ENCODE peak calls at places on chromosomes 4 and X, in eight cellular contexts. K is transverse colon, N is HepG2, R is body of pancreas, C is HCT116, W is uterus, X is A549, A is breast epithelium. Q is an unnamed sample. For H3K4me1, the result is how much of the 10 kb centered on the place peaks cover.

GRCh38 chr4:87257523-87257922 is 37.1 kb upstream of the KLHL8 start:
- DNase-seq in K (no peak), N (no peak), R (no peak), C (no peak), W (no peak), X (no peak), A (no peak), Q (peak)

GRCh38 chrX:54063361-54063760 is 19.1 kb upstream of the PHF8 start:
- DNase-seq in K (no peak), N (no peak), R (no peak), C (no peak), W (no peak), X (no peak), A (no peak), Q (no peak)

GRCh38 chrX:131633285-131633917 is 89.5 kb downstream of the OR13H1 start:
- DNase-seq in K (peak), N (peak), R (peak), C (peak), W (peak), X (peak), A (peak), Q (peak)

GRCh38 chrX:11531226-11531625 is 134.5 kb downstream of the ARHGAP6 start:
- DNase-seq in K (no peak), N (no peak), R (no peak), C (no peak), W (no peak), X (peak), A (no peak), Q (no peak)

GRCh38 chr4:77745792-77746191 is 73.4 kb downstream of the CNOT6L start:
- DNase-seq in K (no peak), N (no peak), R (no peak), C (no peak), W (no peak), X (no peak), A (no peak), Q (no peak)

GRCh38 chr4:77773101-77773500 is 46.1 kb downstream of the CNOT6L start:
- DNase-seq in K (no peak), N (no peak), R (no peak), C (no peak), W (no peak), X (no peak), A (no peak), Q (no peak)

GRCh38 chrX:93422693-93423092 is 250.7 kb downstream of the NAP1L3 start:
- DNase-seq in K (no peak), N (peak), R (peak), C (no peak), W (no peak), X (peak), A (no peak), Q (peak)

GRCh38 chr4:6273661-6273990 is 4.0 kb downstream of the WFS1 start:
- DNase-seq in K (no peak), N (peak), R (no peak), C (no peak), W (no peak), X (no peak), A (no peak), Q (no peak)

GRCh38 chrX:1442016-1442665 is 10.6 kb downstream of the ASMTL start:
- DNase-seq in K (no peak), N (no peak), R (no peak), C (no peak), W (peak), X (no peak), A (no peak), Q (peak)

GRCh38 chr4:122633211-122633610 is 12.3 kb upstream of the IL21 start:
- DNase-seq in K (no peak), N (no peak), R (no peak), C (no peak), W (no peak), X (no peak), A (no peak), Q (no peak)

GRCh38 chrX:141701081-141701480 is 2.5 kb upstream of the SPANXD start:
- DNase-seq in K (no peak), N (no peak), R (no peak), C (no peak), W (no peak), X (no peak), A (no peak), Q (no peak)

GRCh38 chr4:174563399-174563798 is 41.1 kb upstream of the HPGD start:
- DNase-seq in K (no peak), N (no peak), R (no peak), C (no peak), W (no peak), X (no peak), A (no peak), Q (no peak)

GRCh38 chrX:7146703-7147430 is 645 bp upstream of the STS start:
- DNase-seq in K (peak), N (no peak), R (peak), C (no peak), W (no peak), X (peak), A (no peak), Q (no peak)

GRCh38 chrX:45850197-45850774 is 649.6 kb upstream of the DIPK2B start:
- DNase-seq in K (no peak), N (no peak), R (no peak), C (no peak), W (peak), X (peak), A (no peak), Q (no peak)

GRCh38 chr4:80202784-80203553 is 5.7 kb downstream of the PRDM8 start:
- DNase-seq in K (peak), N (no peak), R (peak), C (no peak), W (no peak), X (peak), A (no peak), Q (peak)

GRCh38 chr4:80586716-80587115 is 251.2 kb downstream of the CFAP299 start:
- DNase-seq in K (no peak), N (no peak), R (no peak), C (no peak), W (no peak), X (no peak), A (no peak), Q (no peak)

GRCh38 chr4:72418458-72418857 is 150.6 kb downstream of the ADAMTS3 start:
- DNase-seq in K (no peak), N (no peak), R (peak), C (no peak), W (peak), X (no peak), A (no peak), Q (peak)

GRCh38 chr4:25180524-25181131 is 20.4 kb upstream of the SEPSECS start:
- DNase-seq in K (peak), N (peak), R (peak), C (peak), W (no peak), X (peak), A (no peak), Q (peak)

GRCh38 chrX:13275031-13275430 is 44.8 kb downstream of the ATXN3L start:
- DNase-seq in K (no peak), N (no peak), R (no peak), C (no peak), W (no peak), X (no peak), A (no peak), Q (no peak)

GRCh38 chr4:68342139-68342538 is 7.8 kb downstream of the YTHDC1 start:
- DNase-seq in K (no peak), N (no peak), R (peak), C (no peak), W (no peak), X (peak), A (no peak), Q (no peak)

GRCh38 chr4:96974295-96974694 is 1134.4 kb downstream of the PDHA2 start:
- DNase-seq in K (no peak), N (no peak), R (no peak), C (no peak), W (no peak), X (no peak), A (no peak), Q (no peak)

GRCh38 chr4:85910985-85911384 is 436.0 kb downstream of the ARHGAP24 start:
- DNase-seq in K (no peak), N (no peak), R (no peak), C (no peak), W (no peak), X (no peak), A (no peak), Q (no peak)

GRCh38 chr4:118775405-118775804 is 60.5 kb downstream of the SEC24D start:
- DNase-seq in K (no peak), N (no peak), R (no peak), C (no peak), W (no peak), X (no peak), A (no peak), Q (no peak)

GRCh38 chr4:32884198-32884597 is 2164.0 kb downstream of the PCDH7 start:
- DNase-seq in K (no peak), N (no peak), R (no peak), C (no peak), W (no peak), X (no peak), A (no peak), Q (no peak)

GRCh38 chrX:155966876-155967275 is 30.6 kb upstream of the IL9R start:
- DNase-seq in K (peak), N (peak), R (no peak), C (peak), W (no peak), X (peak), A (no peak), Q (peak)

GRCh38 chr4:119099227-119099910 is 36.3 kb upstream of the MYOZ2 start:
- DNase-seq in K (no peak), N (no peak), R (no peak), C (no peak), W (no peak), X (no peak), A (no peak), Q (no peak)

GRCh38 chrX:4570141-4570540 is 856.7 kb upstream of the PRKX start:
- DNase-seq in K (no peak), N (no peak), R (peak), C (no peak), W (no peak), X (no peak), A (no peak), Q (no peak)

GRCh38 chr4:5378002-5378401 is 326.7 kb downstream of the STK32B start:
- DNase-seq in K (no peak), N (peak), R (no peak), C (peak), W (no peak), X (peak), A (no peak), Q (no peak)

GRCh38 chr4:179353791-179354190 is 1911.6 kb upstream of the AGA start:
- DNase-seq in K (no peak), N (no peak), R (no peak), C (no peak), W (no peak), X (no peak), A (no peak), Q (no peak)

GRCh38 chrX:39736219-39737211 is 361.2 kb downstream of the BCOR start:
- DNase-seq in K (peak), N (no peak), R (peak), C (no peak), W (peak), X (peak), A (peak), Q (peak)
- TF ChIP-seq POLR2A in K (no peak), N (no peak), R (no peak), C (no peak), W (no peak), X (no peak), A (no peak), Q (no peak)

GRCh38 chrX:136196691-136197155 is 49.4 kb downstream of the FHL1 start:
- DNase-seq in K (no peak), N (no peak), R (no peak), C (no peak), W (no peak), X (no peak), A (no peak), Q (no peak)
- H3K4me1 ChIP-seq in K (under half), N (under half), R (under half), C (under half), W (under half), X (under half), A (under half), Q (under half)

GRCh38 chr4:47525154-47525819 is 40.2 kb downstream of the ATP10D start:
- DNase-seq in K (no peak), N (no peak), R (peak), C (peak), W (peak), X (peak), A (no peak), Q (no peak)
- TF ChIP-seq POLR2A in K (no peak), N (no peak), R (no peak), C (no peak), W (no peak), X (no peak), A (no peak), Q (no peak)

DNA sequence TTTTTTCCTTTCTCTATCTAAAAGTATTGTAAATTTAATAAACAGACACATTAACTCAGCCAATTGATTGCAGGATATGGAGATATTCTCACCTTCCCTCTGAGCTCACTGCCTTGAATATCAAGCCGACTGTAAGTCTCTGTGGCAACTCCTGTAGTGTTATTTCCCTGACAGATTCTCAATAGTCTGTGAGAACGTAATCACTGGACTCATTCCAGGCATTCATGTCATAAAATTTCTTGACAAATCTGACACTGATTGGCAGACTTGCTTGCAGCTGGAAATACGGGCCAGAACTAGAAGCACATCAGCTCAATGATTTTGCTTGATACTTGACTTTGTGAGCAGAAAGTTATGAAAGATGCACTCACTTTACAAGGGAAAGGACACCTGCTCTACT is 29.6 kb downstream of the FAM47B start:
- DNase-seq in K (no peak), N (no peak), R (no peak), C (no peak), W (no peak), X (no peak), A (no peak), Q (no peak)
- H3K4me1 ChIP-seq in K (under half), N (under half), R (under half), C (under half), W (under half), X (under half), A (under half), Q (under half)

DNA sequence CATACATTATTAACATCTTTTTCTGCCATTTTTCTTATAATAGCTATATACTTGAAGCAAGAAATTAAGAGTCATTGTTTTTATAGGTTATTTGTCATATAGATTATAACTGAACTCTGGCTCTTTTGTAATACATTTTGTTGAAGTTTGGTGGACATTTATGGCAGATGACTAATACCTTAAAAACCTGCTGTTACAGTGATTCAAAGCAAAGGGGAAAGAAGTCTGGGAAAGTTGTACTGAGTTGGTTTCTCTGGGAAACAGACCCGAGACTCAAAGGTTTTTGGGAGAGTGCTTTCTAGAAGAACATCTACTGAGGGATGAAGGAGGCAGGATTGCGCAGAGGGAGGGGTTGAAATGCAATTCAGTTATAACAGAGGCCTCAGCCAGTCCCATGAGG is 35.9 kb downstream of the NAP1L5 start:
- DNase-seq in K (no peak), N (no peak), R (no peak), C (no peak), W (no peak), X (peak), A (no peak), Q (no peak)
- TF ChIP-seq POLR2A in K (no peak), N (no peak), R (no peak), C (no peak), W (no peak), X (no peak), A (no peak), Q (no peak)

DNA sequence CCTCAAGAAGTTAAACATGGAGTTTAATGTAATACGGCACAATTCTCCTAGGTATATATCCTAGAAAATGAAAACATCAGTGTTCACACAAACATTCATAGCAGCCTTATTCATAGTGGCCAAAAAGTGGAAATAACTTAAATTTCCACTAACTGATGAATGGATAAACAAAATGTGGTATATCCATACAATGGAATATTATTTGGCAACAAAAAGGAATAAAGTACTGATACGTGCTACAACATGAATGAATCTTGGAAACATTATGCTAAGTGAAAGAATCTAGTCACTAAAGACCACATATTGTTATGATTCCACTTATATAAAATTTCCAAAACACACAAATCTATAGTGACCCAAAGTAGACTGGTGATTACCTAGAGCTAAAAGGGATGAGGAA is 14.6 kb downstream of the SDAD1 start:
- DNase-seq in K (no peak), N (no peak), R (no peak), C (no peak), W (no peak), X (no peak), A (no peak), Q (no peak)
- H3K4me1 ChIP-seq in K (under half), N (under half), R (under half), C (under half), W (under half), X (under half), A (under half), Q (under half)

Q was measured in testis.